ENCODE peak calls at places on chromosomes 2 and 18, in ten cellular contexts. G is sigmoid colon, L is esophagus muscularis mucosa, Q is right lobe of liver, I is body of pancreas, X is breast epithelium, C is adrenal gland, H is stomach, U is gastrocnemius medialis, N is heart left ventricle. O is an unnamed sample.

GRCh38 chr2:134079373-134079772 is 174.5 kb upstream of the MGAT5 start:
- DNase-seq in L (no peak), X (no peak), H (no peak), U (no peak), Q (no peak), G (no peak), C (no peak), N (no peak), I (no peak), O (no peak)

GRCh38 chr2:172996387-172996961 is 79.2 kb upstream of the MAP3K20 start:
- DNase-seq in I (no peak), Q (no peak), G (no peak), U (no peak), L (no peak), C (no peak), X (no peak), H (no peak), N (no peak), O (no peak)

GRCh38 chr2:102848366-102848839 is 86.6 kb downstream of the TMEM182 start:
- DNase-seq in C (peak; percentile 75), G (peak; percentile 76), U (peak; percentile 59), Q (peak; percentile 55), I (peak; percentile 87), N (peak; percentile 93), L (no peak), H (peak; percentile 66), X (no peak), O (no peak)

GRCh38 chr2:43100883-43101662 is 125.3 kb downstream of the ZFP36L2 start:
- DNase-seq in Q (no peak), X (peak; percentile 86), H (peak; percentile 45), I (peak; percentile 72), C (peak; percentile 32), L (no peak), N (peak; percentile 83), U (peak; percentile 62), G (peak; percentile 84), O (no peak)

GRCh38 chr2:60679059-60679780 is 76.8 kb upstream of the PAPOLG start:
- DNase-seq in G (no peak), C (no peak), N (peak; percentile 28), U (no peak), Q (no peak), I (no peak), H (no peak), L (no peak), X (no peak), O (no peak)

GRCh38 chr2:24304098-24304497 is 56.2 kb downstream of the ITSN2 start:
- DNase-seq in U (peak; percentile 97), Q (peak; percentile 86), X (peak; percentile 71), C (peak; percentile 96), L (no peak), N (peak; percentile 89), G (peak; percentile 93), H (no peak), I (peak; percentile 95), O (peak; percentile 82)

GRCh38 chr2:110211938-110212858 is at the start of gene MTLN:
- DNase-seq in L (no peak), C (peak; percentile 69), I (peak; percentile 83), N (peak; percentile 78), U (peak; percentile 70), X (peak; percentile 57), G (peak; percentile 81), H (peak; percentile 69), Q (peak; percentile 79), O (peak; percentile 52)

GRCh38 chr18:73593207-73593606 is 554.4 kb downstream of the FBXO15 start:
- DNase-seq in Q (no peak), N (no peak), I (no peak), X (no peak), L (no peak), U (no peak), C (no peak), G (no peak), H (no peak), O (no peak)

GRCh38 chr2:134282638-134283400 is 28.9 kb downstream of the MGAT5 start:
- DNase-seq in N (no peak), G (no peak), X (no peak), Q (no peak), U (no peak), C (no peak), I (no peak), L (no peak), H (no peak), O (no peak)

DNA sequence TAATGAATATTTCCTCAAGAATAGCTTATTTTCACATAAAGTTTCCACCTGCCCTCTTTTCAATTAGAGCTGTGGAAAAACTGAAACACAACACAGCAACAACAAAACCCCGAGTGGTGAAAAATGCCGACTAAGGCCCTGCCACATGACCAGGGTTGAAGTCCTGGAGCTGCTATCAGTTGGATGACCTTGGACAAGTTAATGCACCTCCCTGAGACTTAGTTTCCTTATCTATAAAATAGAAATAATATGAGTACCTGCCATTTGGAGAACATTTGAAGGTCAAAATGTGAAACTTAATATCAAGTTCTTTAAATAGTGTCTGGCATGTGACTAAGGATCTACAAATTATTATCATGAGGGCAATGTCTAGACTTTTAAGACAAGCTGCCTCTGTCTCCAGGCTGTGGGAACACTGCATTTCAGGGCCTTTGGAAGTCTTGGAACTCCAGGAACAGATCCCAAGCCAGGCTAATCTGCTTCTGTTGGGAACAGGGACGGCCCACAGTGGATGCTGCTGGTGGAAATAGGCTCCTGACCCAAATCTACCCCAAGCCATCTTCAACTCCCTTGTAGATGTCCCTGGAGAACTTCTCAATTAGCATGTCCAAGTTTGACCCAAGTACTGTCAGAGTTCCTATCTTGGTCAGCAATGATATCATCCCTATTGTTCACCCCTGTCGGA is 42.0 kb upstream of the TRIB2 start:
- DNase-seq in I (peak; percentile 47), N (no peak), G (no peak), U (no peak), L (peak; percentile 64), Q (no peak), C (peak; percentile 32), X (no peak), H (no peak), O (no peak)
- H3K4me1 ChIP-seq in I (peaks cover 14% of the 10 kb centered on the region), N (peaks cover 10% of the 10 kb centered on the region), G (no peaks in the 10 kb centered on the region), U (no peaks in the 10 kb centered on the region), L (no peaks in the 10 kb centered on the region), Q (no peaks in the 10 kb centered on the region), C (peaks cover 9% of the 10 kb centered on the region), X (no peaks in the 10 kb centered on the region), H (no peaks in the 10 kb centered on the region), O (no peaks in the 10 kb centered on the region)

GRCh38 chr18:9916814-9917213 is 3.0 kb downstream of the VAPA start:
- DNase-seq in U (no peak), X (no peak), H (no peak), Q (no peak), C (no peak), L (no peak), G (no peak), I (no peak), N (no peak), O (no peak)

GRCh38 chr18:9914334-9914583 is 443 bp downstream of the VAPA start:
- DNase-seq in C (no peak), U (no peak), H (no peak), X (no peak), G (no peak), L (no peak), I (no peak), N (no peak), Q (no peak), O (no peak)

GRCh38 chr18:9914584-9915290 is 921 bp downstream of the VAPA start:
- DNase-seq in U (peak; percentile 85), X (peak; percentile 73), G (peak; percentile 84), I (peak; percentile 91), N (peak; percentile 77), C (peak; percentile 91), Q (peak; percentile 88), H (peak; percentile 88), L (peak; percentile 93), O (peak; percentile 71)

GRCh38 chr18:9916067-9916684 is 2.4 kb downstream of the VAPA start:
- DNase-seq in I (no peak), C (no peak), U (no peak), H (no peak), X (no peak), L (no peak), Q (no peak), N (no peak), G (no peak), O (no peak)

GRCh38 chr18:9915291-9916066 is 1.7 kb downstream of the VAPA start:
- DNase-seq in N (no peak), L (no peak), G (no peak), U (no peak), H (no peak), I (no peak), X (no peak), Q (no peak), C (no peak), O (no peak)
- H3K4me3 ChIP-seq in N (peak overlapping the region; percentile 97), L (peak overlapping the region; percentile 76), G (peak overlapping the region; percentile 89), U (peak overlapping the region; percentile 94), H (peak overlapping the region; percentile 94), I (peak overlapping the region; percentile 80), X (peak overlapping the region; percentile 91), Q (peak overlapping the region; percentile 86), C (peak overlapping the region; percentile 99), O (peak overlapping the region; percentile 88)

GRCh38 chr2:8885449-8886196 is 48.2 kb upstream of the KIDINS220 start:
- DNase-seq in H (no peak), N (no peak), Q (no peak), I (no peak), L (no peak), C (no peak), U (no peak), X (no peak), G (no peak), O (no peak)

GRCh38 chr2:8884812-8885211 is 47.4 kb upstream of the KIDINS220 start:
- DNase-seq in G (no peak), L (no peak), U (no peak), Q (no peak), I (no peak), N (no peak), C (no peak), H (no peak), X (no peak), O (no peak)

GRCh38 chr2:8886197-8886508 is 48.7 kb upstream of the KIDINS220 start:
- DNase-seq in C (no peak), N (no peak), U (no peak), G (no peak), I (no peak), Q (no peak), L (no peak), X (no peak), H (no peak), O (no peak)

GRCh38 chr2:8888963-8889362 is 51.5 kb upstream of the KIDINS220 start:
- DNase-seq in I (no peak), H (no peak), C (no peak), N (no peak), U (no peak), X (no peak), Q (no peak), L (no peak), G (no peak), O (no peak)

GRCh38 chr2:8886876-8887275 is 49.5 kb upstream of the KIDINS220 start:
- DNase-seq in I (no peak), G (no peak), L (no peak), U (no peak), C (no peak), N (no peak), X (no peak), H (no peak), Q (no peak), O (no peak)
- TF ChIP-seq POLR2A in I (no peak), G (no peak), L (no peak), U (no peak), C (no peak), N (no peak), X (no peak), H (no peak), Q (no peak), O (no peak)

DNA sequence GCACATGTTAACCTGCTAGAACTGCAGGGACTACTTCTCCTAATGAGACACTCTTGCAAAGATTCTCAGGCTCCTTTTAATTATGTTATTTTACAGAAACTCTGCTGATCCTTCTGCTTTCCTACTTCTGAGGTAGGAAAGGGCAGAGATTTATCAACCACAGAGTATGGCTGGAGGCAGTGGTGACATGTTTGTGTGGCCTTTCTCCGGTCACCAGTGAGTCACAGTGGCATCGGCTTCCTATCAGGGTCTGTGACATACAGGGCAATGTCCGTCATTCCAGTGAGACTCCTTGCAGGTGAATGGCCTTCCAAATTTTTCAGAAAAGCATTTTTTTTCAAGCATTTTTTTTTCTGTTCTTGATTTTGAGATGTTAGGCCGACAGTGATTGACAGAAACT is 180.7 kb upstream of the LYPD1 start:
- DNase-seq in N (no peak), G (no peak), H (no peak), Q (no peak), U (no peak), L (no peak), C (no peak), I (no peak), X (no peak), O (no peak)
- H3K4me1 ChIP-seq in N (no peaks in the 10 kb centered on the region), G (no peaks in the 10 kb centered on the region), H (no peaks in the 10 kb centered on the region), Q (no peaks in the 10 kb centered on the region), U (no peaks in the 10 kb centered on the region), L (no peaks in the 10 kb centered on the region), C (no peaks in the 10 kb centered on the region), I (no peaks in the 10 kb centered on the region), X (no peaks in the 10 kb centered on the region), O (no peaks in the 10 kb centered on the region)

O was measured in prostate gland.